ENCODE peak calls at places on chromosomes 11 and 22, in six cellular contexts. One of them, this sample, is unnamed.

GRCh38 chr11:19370100-19370861 is 129.5 kb upstream of the E2F8 start:
- DNase-seq in Calu3: peak
- DNase-seq in Caki2: no peak
- DNase-seq in SK-N-DZ: no peak
- DNase-seq in bronchial epithelial cell: peak
- DNase-seq in amniotic stem cell: no peak
- DNase-seq in this sample: peak

GRCh38 chr11:3639841-3640240 is 2.0 kb downstream of the ART5 start:
- DNase-seq in Calu3: no peak
- DNase-seq in SK-N-DZ: no peak
- DNase-seq in amniotic stem cell: no peak
- DNase-seq in bronchial epithelial cell: no peak
- DNase-seq in Caki2: no peak
- DNase-seq in this sample: no peak

GRCh38 chr11:12768731-12769673 is 94.8 kb downstream of the TEAD1 start:
- DNase-seq in bronchial epithelial cell: no peak
- DNase-seq in Calu3: no peak
- DNase-seq in Caki2: no peak
- DNase-seq in amniotic stem cell: no peak
- DNase-seq in SK-N-DZ: no peak
- DNase-seq in this sample: no peak

GRCh38 chr11:120432056-120433018 is 79.2 kb upstream of the GRIK4 start:
- DNase-seq in SK-N-DZ: no peak
- DNase-seq in bronchial epithelial cell: peak
- DNase-seq in amniotic stem cell: peak
- DNase-seq in Calu3: peak
- DNase-seq in Caki2: peak
- DNase-seq in this sample: peak

GRCh38 chr11:130426223-130427048 is 2.0 kb downstream of the ADAMTS8 start:
- DNase-seq in bronchial epithelial cell: no peak
- DNase-seq in amniotic stem cell: no peak
- DNase-seq in SK-N-DZ: no peak
- DNase-seq in Caki2: no peak
- DNase-seq in Calu3: no peak
- DNase-seq in this sample: no peak

GRCh38 chr22:38462960-38463784 is 4.7 kb upstream of the KDELR3 start:
- DNase-seq in Calu3: no peak
- DNase-seq in Caki2: no peak
- DNase-seq in amniotic stem cell: no peak
- DNase-seq in SK-N-DZ: peak
- DNase-seq in bronchial epithelial cell: no peak
- DNase-seq in this sample: no peak

GRCh38 chr11:77784572-77784971 is 36.0 kb downstream of the RSF1 start:
- DNase-seq in Calu3: no peak
- DNase-seq in bronchial epithelial cell: no peak
- DNase-seq in Caki2: no peak
- DNase-seq in SK-N-DZ: no peak
- DNase-seq in amniotic stem cell: no peak
- DNase-seq in this sample: no peak

GRCh38 chr11:615453-616319 is at the start of gene IRF7:
- DNase-seq in Caki2: peak
- DNase-seq in Calu3: peak
- DNase-seq in SK-N-DZ: peak
- DNase-seq in bronchial epithelial cell: peak
- DNase-seq in amniotic stem cell: peak
- DNase-seq in this sample: peak

GRCh38 chr22:23909258-23909898 is 15.2 kb downstream of the MIF start:
- DNase-seq in bronchial epithelial cell: no peak
- DNase-seq in Caki2: no peak
- DNase-seq in SK-N-DZ: no peak
- DNase-seq in Calu3: no peak
- DNase-seq in amniotic stem cell: no peak
- DNase-seq in this sample: no peak

GRCh38 chr22:37558815-37559214 is 1.5 kb upstream of the CDC42EP1 start:
- DNase-seq in Caki2: no peak
- DNase-seq in amniotic stem cell: no peak
- DNase-seq in Calu3: no peak
- DNase-seq in bronchial epithelial cell: no peak
- DNase-seq in SK-N-DZ: no peak
- DNase-seq in this sample: no peak

GRCh38 chr11:69393178-69393832 is 88.2 kb upstream of the LINC01488 start:
- DNase-seq in SK-N-DZ: no peak
- DNase-seq in Caki2: no peak
- DNase-seq in Calu3: no peak
- DNase-seq in amniotic stem cell: no peak
- DNase-seq in bronchial epithelial cell: no peak
- DNase-seq in this sample: no peak

GRCh38 chr11:46729110-46730027 is 10.4 kb downstream of the F2 start:
- DNase-seq in Caki2: no peak
- DNase-seq in bronchial epithelial cell: peak
- DNase-seq in SK-N-DZ: no peak
- DNase-seq in amniotic stem cell: no peak
- DNase-seq in Calu3: no peak
- DNase-seq in this sample: no peak

GRCh38 chr11:74204692-74205091 is 33.6 kb downstream of the PPME1 start:
- DNase-seq in SK-N-DZ: no peak
- DNase-seq in bronchial epithelial cell: no peak
- DNase-seq in amniotic stem cell: no peak
- DNase-seq in Caki2: no peak
- DNase-seq in Calu3: no peak
- DNase-seq in this sample: no peak

GRCh38 chr11:75532200-75532972 is 6.6 kb upstream of the GDPD5 start:
- DNase-seq in bronchial epithelial cell: peak
- DNase-seq in Calu3: peak
- DNase-seq in amniotic stem cell: no peak
- DNase-seq in SK-N-DZ: peak
- DNase-seq in Caki2: peak
- DNase-seq in this sample: peak

GRCh38 chr11:95282337-95282751 is 51.3 kb upstream of the SESN3 start:
- DNase-seq in amniotic stem cell: no peak
- DNase-seq in Caki2: no peak
- DNase-seq in Calu3: no peak
- DNase-seq in SK-N-DZ: peak
- DNase-seq in bronchial epithelial cell: no peak
- DNase-seq in this sample: no peak

GRCh38 chr11:71491531-71492329 is 35.3 kb upstream of the KRTAP5-7 start:
- DNase-seq in SK-N-DZ: no peak
- DNase-seq in Caki2: no peak
- DNase-seq in amniotic stem cell: no peak
- DNase-seq in bronchial epithelial cell: no peak
- DNase-seq in Calu3: no peak
- DNase-seq in this sample: no peak

GRCh38 chr11:60634151-60634550 is 65.3 kb upstream of the MS4A8 start:
- DNase-seq in bronchial epithelial cell: peak
- DNase-seq in Caki2: no peak
- DNase-seq in Calu3: peak
- DNase-seq in SK-N-DZ: no peak
- DNase-seq in amniotic stem cell: no peak
- DNase-seq in this sample: no peak

GRCh38 chr11:95134491-95134890 is 44.8 kb downstream of the ENDOD1 start:
- DNase-seq in Caki2: no peak
- DNase-seq in amniotic stem cell: peak
- DNase-seq in Calu3: no peak
- DNase-seq in SK-N-DZ: no peak
- DNase-seq in bronchial epithelial cell: peak
- DNase-seq in this sample: peak

GRCh38 chr11:67022961-67023956 is at the start of gene SYT12:
- DNase-seq in Calu3: peak
- DNase-seq in bronchial epithelial cell: no peak
- DNase-seq in Caki2: no peak
- DNase-seq in SK-N-DZ: no peak
- DNase-seq in amniotic stem cell: no peak
- DNase-seq in this sample: no peak

GRCh38 chr11:45563801-45564200 is 101.6 kb downstream of the CHST1 start:
- DNase-seq in SK-N-DZ: no peak
- DNase-seq in Calu3: no peak
- DNase-seq in Caki2: no peak
- DNase-seq in amniotic stem cell: no peak
- DNase-seq in bronchial epithelial cell: no peak
- DNase-seq in this sample: no peak

GRCh38 chr22:20520093-20520511 is 12.7 kb downstream of the MED15 start:
- DNase-seq in Calu3: no peak
- DNase-seq in Caki2: no peak
- DNase-seq in SK-N-DZ: no peak
- DNase-seq in amniotic stem cell: no peak
- DNase-seq in bronchial epithelial cell: peak
- DNase-seq in this sample: no peak

GRCh38 chr11:2779981-2780849 is 80.4 kb upstream of the KCNQ1OT1 start:
- DNase-seq in amniotic stem cell: no peak
- DNase-seq in Caki2: no peak
- DNase-seq in Calu3: peak
- DNase-seq in bronchial epithelial cell: no peak
- DNase-seq in SK-N-DZ: no peak
- DNase-seq in this sample: no peak

This sample was measured in MCF 10A.